ENCODE peak calls at places on chromosomes 11 and 22, in seven cellular contexts. W is IMR-90, R is H9, F is mesendoderm, T is H1, O is mesenchymal stem cell, M is trophoblast cell. D is an unnamed sample.

GRCh38 chr22:41562461-41562860 is 1.7 kb downstream of the CSDC2 start:
- DNase-seq in W (no peak), R (no peak), F (no peak), T (no peak), O (no peak), M (no peak), D (no peak)

GRCh38 chr22:31247726-31248125 is 35.6 kb downstream of the LIMK2 start:
- DNase-seq in W (no peak), R (no peak), F (no peak), T (no peak), O (no peak), M (no peak), D (no peak)

GRCh38 chr11:69301491-69302401 is 7.8 kb downstream of the MYEOV start:
- DNase-seq in W (peak; percentile 91), R (no peak), F (peak; percentile 51), T (no peak), O (peak; percentile 85), M (peak; percentile 38), D (no peak)

GRCh38 chr11:3022982-3023381 is 30.9 kb upstream of the NAP1L4 start:
- DNase-seq in W (peak; percentile 49), R (no peak), F (peak; percentile 64), T (no peak), O (peak; percentile 58), M (peak; percentile 30), D (no peak)

GRCh38 chr11:20162824-20163777 is 2.8 kb upstream of the DBX1 start:
- DNase-seq in W (peak; percentile 18), R (peak; percentile 66), F (peak; percentile 78), T (peak; percentile 79), O (peak; percentile 45), M (no peak), D (peak; percentile 73)

GRCh38 chr11:2737226-2737590 is 37.4 kb upstream of the KCNQ1OT1 start:
- DNase-seq in W (no peak), R (no peak), F (no peak), T (no peak), O (no peak), M (no peak), D (no peak)

GRCh38 chr11:8701891-8702597 is 19.5 kb downstream of the RPL27A start:
- DNase-seq in W (no peak), R (no peak), F (no peak), T (no peak), O (no peak), M (no peak), D (no peak)

GRCh38 chr11:35334385-35335090 is 84.8 kb downstream of the SLC1A2 start:
- DNase-seq in W (no peak), R (no peak), F (peak; percentile 70), T (no peak), O (no peak), M (no peak), D (no peak)

GRCh38 chr22:37485714-37486223 is 415 bp downstream of the MFNG start:
- DNase-seq in W (no peak), R (no peak), F (no peak), T (no peak), O (no peak), M (no peak), D (no peak)

GRCh38 chr11:20363500-20364411 is at the start of gene HTATIP2:
- DNase-seq in W (peak; percentile 33), R (peak; percentile 71), F (peak; percentile 78), T (peak; percentile 70), O (peak; percentile 57), M (peak; percentile 37), D (no peak)

GRCh38 chr22:50282361-50283144 is 12.4 kb upstream of the MAPK11 start:
- DNase-seq in W (peak; percentile 77), R (no peak), F (peak; percentile 77), T (no peak), O (peak; percentile 80), M (peak; percentile 69), D (no peak)

GRCh38 chr11:78097666-78098385 is 18.2 kb upstream of the NDUFC2 start:
- DNase-seq in W (no peak), R (no peak), F (no peak), T (no peak), O (no peak), M (no peak), D (no peak)

GRCh38 chr22:37951305-37951704 is 2.1 kb downstream of the C22orf23 start:
- DNase-seq in W (peak; percentile 32), R (peak; percentile 65), F (peak; percentile 71), T (no peak), O (peak; percentile 31), M (peak; percentile 85), D (no peak)

GRCh38 chr22:49018601-49019000 is 809.1 kb downstream of the BRD1 start:
- DNase-seq in W (no peak), R (peak; percentile 14), F (no peak), T (peak; percentile 30), O (no peak), M (no peak), D (no peak)

GRCh38 chr11:27700351-27701261 is at the start of gene BDNF:
- DNase-seq in W (peak; percentile 60), R (peak; percentile 58), F (peak; percentile 59), T (peak; percentile 73), O (peak; percentile 65), M (no peak), D (peak; percentile 45)

DNA sequence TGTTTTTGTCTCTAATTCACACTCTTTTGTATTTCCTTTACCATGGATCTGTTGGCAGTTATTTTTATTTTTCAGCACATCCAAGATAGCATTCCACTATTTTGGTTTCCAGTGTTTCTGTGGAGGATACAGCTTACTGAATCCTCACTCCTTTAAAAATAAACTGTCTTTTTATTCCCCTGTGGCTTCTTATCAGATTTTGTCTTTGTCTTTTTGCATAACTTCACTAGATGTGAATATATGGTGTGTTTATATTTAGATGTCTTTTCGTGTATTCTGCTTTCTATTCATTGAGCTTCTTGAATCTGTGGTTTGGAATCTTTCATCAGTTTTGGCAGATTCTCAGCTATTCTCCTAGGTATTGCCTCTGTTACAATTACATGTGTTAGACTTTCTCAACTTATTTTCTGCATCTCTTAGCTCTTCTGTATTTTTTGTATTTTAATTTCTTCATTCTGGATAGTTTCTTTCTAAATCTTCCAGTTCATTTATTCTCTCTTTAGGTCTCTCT is 7.4 kb upstream of the ATXN10 start:
- DNase-seq in W (no peak), R (no peak), F (no peak), T (no peak), O (no peak), M (no peak), D (no peak)
- H2BK120ac ChIP-seq in W (no peak overlapping the region), R (no peak overlapping the region), F (no peak overlapping the region), T (no peak overlapping the region), O (no peak overlapping the region), M (no peak overlapping the region), D (no peak overlapping the region)

DNA sequence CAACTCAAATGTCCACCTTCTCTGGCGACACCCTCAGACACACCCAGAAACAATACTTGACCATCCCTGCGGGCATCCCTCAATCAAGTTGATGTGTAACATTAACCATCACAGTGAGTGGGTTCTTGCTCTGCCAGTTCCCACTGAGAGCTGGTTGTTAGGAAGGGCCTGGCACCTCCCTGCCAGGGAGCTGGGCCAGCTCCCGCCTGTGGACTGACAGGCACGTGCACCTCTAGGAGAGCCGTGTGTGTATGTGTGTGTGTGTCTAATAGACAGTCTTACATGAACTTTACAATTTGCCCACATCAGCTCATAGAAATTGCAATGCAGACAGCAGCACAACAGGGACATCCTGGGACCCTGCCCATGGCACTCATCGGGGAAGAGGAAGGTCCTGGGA is 298.7 kb downstream of the SHANK2 start:
- DNase-seq in W (no peak), R (no peak), F (no peak), T (no peak), O (no peak), M (no peak), D (no peak)
- H3K18ac ChIP-seq in W (no peak overlapping the region), R (no peak overlapping the region), F (no peak overlapping the region), T (no peak overlapping the region), O (no peak overlapping the region), M (no peak overlapping the region), D (no peak overlapping the region)

GRCh38 chr22:20182378-20182777 is 31.5 kb upstream of the CCDC188 start:
- DNase-seq in W (no peak), R (no peak), F (no peak), T (no peak), O (no peak), M (no peak), D (no peak)

GRCh38 chr22:20180245-20180630 is 29.4 kb upstream of the CCDC188 start:
- DNase-seq in W (no peak), R (no peak), F (no peak), T (no peak), O (no peak), M (no peak), D (no peak)

GRCh38 chr22:20181194-20181931 is 30.5 kb upstream of the CCDC188 start:
- DNase-seq in W (no peak), R (no peak), F (no peak), T (no peak), O (no peak), M (no peak), D (no peak)

GRCh38 chr22:20179455-20180244 is 28.8 kb upstream of the CCDC188 start:
- DNase-seq in W (no peak), R (no peak), F (no peak), T (no peak), O (no peak), M (no peak), D (no peak)

GRCh38 chr22:20180640-20181039 is 29.8 kb upstream of the CCDC188 start:
- DNase-seq in W (no peak), R (no peak), F (no peak), T (no peak), O (no peak), M (no peak), D (no peak)
- H2BK120ac ChIP-seq in W (no peak overlapping the region), R (no peak overlapping the region), F (no peak overlapping the region), T (no peak overlapping the region), O (no peak overlapping the region), M (no peak overlapping the region), D (no peak overlapping the region)

GRCh38 chr11:64290352-64290751 is 750 bp upstream of the KCNK4 start:
- DNase-seq in W (no peak), R (no peak), F (no peak), T (no peak), O (no peak), M (no peak), D (no peak)
- H3K18ac ChIP-seq in W (no peak overlapping the region), R (no peak overlapping the region), F (no peak overlapping the region), T (no peak overlapping the region), O (no peak overlapping the region), M (no peak overlapping the region), D (no peak overlapping the region)

D was measured in neuronal stem cell.